ENCODE peak calls at places on chromosomes 4 and X, in nine cellular contexts. T is left lung, G is GM20000, J is AG04449, K is astrocyte of the spinal cord, B is fibroblast of mammary gland, N is epithelial cell of proximal tubule, S is ascending aorta, Q is cardiac muscle cell. C is an unnamed sample.

GRCh38 chrX:77448170-77448569 is 981 bp downstream of the FGF16 start:
- DNase-seq in K (no peak), B (no peak), G (peak), J (no peak), T (no peak), Q (no peak), S (no peak), N (no peak), C (no peak)

GRCh38 chr4:93827272-93827947 is 1.1 kb upstream of the ATOH1 start:
- DNase-seq in G (no peak), T (no peak), Q (peak), J (no peak), N (no peak), K (no peak), B (no peak), S (no peak), C (no peak)

GRCh38 chr4:6917445-6918241 is 8.0 kb downstream of the TBC1D14 start:
- DNase-seq in N (peak), Q (no peak), J (no peak), T (peak), K (peak), B (no peak), G (peak), S (peak), C (no peak)

GRCh38 chr4:153610623-153611376 is 73.3 kb upstream of the TLR2 start:
- DNase-seq in Q (no peak), K (no peak), J (no peak), T (no peak), N (no peak), B (no peak), G (no peak), S (no peak), C (no peak)

GRCh38 chr4:47836655-47837581 is 949 bp downstream of the CORIN start:
- DNase-seq in J (no peak), T (peak), B (peak), K (peak), G (peak), N (peak), S (peak), Q (peak), C (peak)

GRCh38 chr4:139951051-139951450 is 202.9 kb downstream of the MAML3 start:
- DNase-seq in T (peak), J (no peak), N (no peak), Q (no peak), B (peak), G (no peak), K (peak), S (no peak), C (no peak)

GRCh38 chr4:149605601-149606378 is 209.9 kb downstream of the IQCM start:
- DNase-seq in Q (no peak), B (peak), T (no peak), S (no peak), N (peak), J (peak), K (peak), G (no peak), C (peak)

GRCh38 chrX:141903400-141904155 is at the start of gene MAGEC1:
- DNase-seq in N (no peak), G (no peak), B (no peak), K (no peak), S (no peak), T (no peak), J (no peak), Q (no peak), C (no peak)

GRCh38 chr4:8817813-8818062 is 53.9 kb downstream of the HMX1 start:
- DNase-seq in J (no peak), S (no peak), Q (no peak), G (no peak), K (no peak), N (no peak), T (peak), B (no peak), C (no peak)

GRCh38 chr4:82509029-82509428 is 52.8 kb downstream of the TMEM150C start:
- DNase-seq in J (no peak), K (no peak), S (no peak), G (no peak), Q (peak), N (no peak), B (no peak), T (no peak), C (no peak)

GRCh38 chr4:3338976-3339531 is 46.2 kb downstream of the RGS12 start:
- DNase-seq in S (no peak), G (no peak), N (no peak), K (no peak), Q (no peak), J (no peak), T (no peak), B (no peak), C (no peak)

GRCh38 chr4:153344131-153345010 is at the start of gene MND1:
- DNase-seq in Q (peak), N (no peak), G (peak), S (peak), K (peak), J (no peak), T (peak), B (peak), C (no peak)

GRCh38 chr4:53131562-53131925 is 234.3 kb downstream of the SCFD2 start:
- DNase-seq in G (no peak), T (no peak), K (no peak), B (no peak), Q (no peak), J (no peak), S (no peak), N (no peak), C (no peak)

GRCh38 chr4:185143596-185143969 is 517 bp downstream of the SLC25A4 start:
- DNase-seq in K (peak), G (no peak), N (no peak), T (peak), B (no peak), J (no peak), S (peak), Q (peak), C (no peak)

GRCh38 chr4:159141193-159141592 is 38.3 kb downstream of the RAPGEF2 start:
- DNase-seq in B (peak), N (no peak), Q (no peak), J (no peak), G (no peak), K (peak), T (no peak), S (no peak), C (no peak)

GRCh38 chr4:86092684-86093083 is 267.2 kb downstream of the MAPK10 start:
- DNase-seq in Q (no peak), K (peak), T (no peak), G (no peak), J (peak), S (no peak), N (peak), B (peak), C (peak)
- TF ChIP-seq CTCF in Q (no peak), K (no peak), T (no peak), G (no peak), J (no peak), S (no peak), N (no peak), B (no peak), C (no peak)

GRCh38 chrX:40169193-40170086 is 71.7 kb upstream of the BCOR start:
- DNase-seq in N (peak), Q (peak), G (peak), J (peak), K (peak), B (no peak), S (peak), T (no peak), C (peak)
- TF ChIP-seq CTCF in N (peak), Q (peak), G (peak), J (peak), K (peak), B (peak), S (no peak), T (peak), C (peak)

GRCh38 chrX:47628980-47629379 is 750 bp downstream of the CFP start:
- DNase-seq in K (no peak), N (no peak), B (no peak), T (no peak), Q (no peak), S (no peak), G (no peak), J (no peak), C (no peak)
- TF ChIP-seq CTCF in K (no peak), N (peak), B (no peak), T (no peak), Q (peak), S (no peak), G (no peak), J (no peak), C (no peak)

DNA sequence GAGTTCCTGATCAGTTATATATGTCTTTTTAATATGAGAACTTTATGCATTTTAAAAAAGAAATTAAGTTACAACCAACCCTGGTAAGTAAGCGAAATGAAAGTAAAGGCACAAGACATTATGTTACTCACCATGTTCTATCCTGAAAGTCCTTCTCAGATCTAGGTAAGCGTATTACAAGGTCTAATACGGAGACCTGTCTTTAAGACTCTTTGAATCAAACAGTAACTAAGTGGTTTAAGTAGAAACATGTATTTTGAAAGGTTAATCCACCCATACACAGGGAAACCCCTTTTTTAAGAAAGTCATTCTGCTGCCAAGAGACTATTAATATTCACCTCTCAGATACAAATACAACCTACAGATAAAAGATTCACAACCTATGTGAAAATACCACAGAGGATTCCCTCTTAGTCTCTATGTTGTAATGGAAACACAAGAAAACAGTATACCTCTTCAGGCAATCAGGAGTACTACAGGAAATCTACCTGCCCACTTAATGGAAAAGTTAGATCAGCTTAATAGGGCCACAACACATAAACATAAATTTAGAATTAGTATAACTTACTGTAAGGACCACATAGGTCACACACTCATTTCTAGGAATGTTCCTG is 63.2 kb upstream of the TNIP3 start:
- DNase-seq in K (no peak), T (no peak), S (no peak), J (no peak), N (no peak), B (no peak), Q (no peak), G (peak), C (no peak)
- TF ChIP-seq CTCF in K (peak), T (no peak), S (no peak), J (no peak), N (peak), B (no peak), Q (no peak), G (no peak), C (peak)

DNA sequence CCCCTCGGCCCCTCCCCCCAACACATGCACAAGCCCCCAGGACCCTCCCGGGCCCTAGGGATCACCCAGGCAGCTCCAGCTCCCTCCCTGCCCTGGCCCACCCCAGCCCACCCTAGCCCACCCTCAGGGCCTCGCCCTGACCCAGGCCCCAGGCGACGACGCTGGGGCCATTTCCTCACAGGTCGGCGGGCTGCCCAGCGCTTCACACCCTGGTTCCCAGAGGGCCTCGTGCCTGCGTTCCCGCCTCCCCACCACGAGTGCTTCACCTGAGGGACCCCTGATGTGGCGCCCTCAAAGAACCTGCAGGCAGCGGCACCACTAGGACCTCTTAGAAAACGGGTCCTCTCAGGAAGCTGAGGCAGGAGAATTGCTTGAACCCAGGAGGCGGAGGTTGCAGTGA is 341 bp downstream of the FAM9B start:
- DNase-seq in T (no peak), Q (no peak), N (no peak), S (no peak), B (no peak), K (no peak), G (no peak), J (no peak), C (no peak)
- TF ChIP-seq CTCF in T (no peak), Q (no peak), N (no peak), S (no peak), B (no peak), K (no peak), G (no peak), J (no peak), C (no peak)

GRCh38 chrX:107107459-107107858 is 11.2 kb downstream of the RBM41 start:
- DNase-seq in T (no peak), G (no peak), K (no peak), J (no peak), S (no peak), B (no peak), N (no peak), Q (no peak), C (peak)

DNA sequence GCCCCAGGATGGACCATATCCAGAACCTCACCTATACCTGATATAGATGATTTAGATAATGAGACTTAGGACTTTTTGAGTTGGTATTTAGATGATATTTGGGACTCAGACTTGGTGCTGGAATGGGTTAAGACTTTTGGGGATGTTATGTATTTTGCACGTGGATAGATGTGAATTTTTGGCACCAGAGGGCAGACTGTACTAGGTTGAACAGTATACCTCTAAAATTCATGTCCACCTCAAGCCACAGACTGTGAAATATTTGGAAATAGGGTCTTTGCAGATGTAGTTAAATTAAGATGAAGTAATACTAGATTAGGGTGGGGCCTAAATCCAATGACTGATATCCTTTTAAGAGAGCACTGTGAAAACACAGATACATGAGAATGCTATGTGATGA is 15.6 kb downstream of the RBM41 start:
- DNase-seq in G (no peak), K (peak), Q (peak), T (no peak), N (no peak), J (no peak), B (peak), S (no peak), C (no peak)
- TF ChIP-seq CTCF in G (no peak), K (peak), Q (no peak), T (no peak), N (peak), J (no peak), B (peak), S (no peak), C (no peak)